ENCODE peak calls at places on chromosome 15, in ten cellular contexts. One of them, this sample, is unnamed.

GRCh38 chr15:74857082-74857655 is 14.2 kb upstream of the ULK3 start:
- DNase-seq in CD4-positive, CD25-positive, alpha-beta regulatory T cell: no peak
- DNase-seq in iPS-NIHi11: no peak
- DNase-seq in activated T-helper 9 cell treated with anti-CD3 and anti-CD28 coated beads, Interleukin-2, amount 50 U/mL, for 16 hours: no peak
- DNase-seq in occipital lobe: no peak
- DNase-seq in cardiac fibroblast: no peak
- DNase-seq in AML-193: no peak
- DNase-seq in non-pigmented ciliary epithelial cell: no peak
- DNase-seq in HTR-8/SVneo: no peak
- DNase-seq in SJSA1: no peak
- DNase-seq in this sample: no peak

GRCh38 chr15:45729146-45729545 is 94.3 kb downstream of the SQOR start:
- DNase-seq in CD4-positive, CD25-positive, alpha-beta regulatory T cell: no peak
- DNase-seq in SJSA1: no peak
- DNase-seq in iPS-NIHi11: no peak
- DNase-seq in AML-193: no peak
- DNase-seq in non-pigmented ciliary epithelial cell: no peak
- DNase-seq in occipital lobe: no peak
- DNase-seq in HTR-8/SVneo: no peak
- DNase-seq in cardiac fibroblast: peak
- DNase-seq in activated T-helper 9 cell treated with anti-CD3 and anti-CD28 coated beads, Interleukin-2, amount 50 U/mL, for 16 hours: no peak
- DNase-seq in this sample: no peak

GRCh38 chr15:68679961-68680371 is 101.2 kb downstream of the CORO2B start:
- DNase-seq in activated T-helper 9 cell treated with anti-CD3 and anti-CD28 coated beads, Interleukin-2, amount 50 U/mL, for 16 hours: no peak
- DNase-seq in HTR-8/SVneo: no peak
- DNase-seq in AML-193: no peak
- DNase-seq in CD4-positive, CD25-positive, alpha-beta regulatory T cell: no peak
- DNase-seq in non-pigmented ciliary epithelial cell: no peak
- DNase-seq in occipital lobe: peak
- DNase-seq in SJSA1: no peak
- DNase-seq in cardiac fibroblast: no peak
- DNase-seq in iPS-NIHi11: no peak
- DNase-seq in this sample: no peak

GRCh38 chr15:65303687-65304392 is 637 bp upstream of the RNU5B-1 start:
- DNase-seq in activated T-helper 9 cell treated with anti-CD3 and anti-CD28 coated beads, Interleukin-2, amount 50 U/mL, for 16 hours: peak
- DNase-seq in non-pigmented ciliary epithelial cell: no peak
- DNase-seq in iPS-NIHi11: no peak
- DNase-seq in occipital lobe: peak
- DNase-seq in HTR-8/SVneo: peak
- DNase-seq in AML-193: peak
- DNase-seq in cardiac fibroblast: peak
- DNase-seq in CD4-positive, CD25-positive, alpha-beta regulatory T cell: no peak
- DNase-seq in SJSA1: peak
- DNase-seq in this sample: no peak

GRCh38 chr15:77722759-77723460 is 90.2 kb upstream of the LINGO1 start:
- DNase-seq in non-pigmented ciliary epithelial cell: no peak
- DNase-seq in HTR-8/SVneo: no peak
- DNase-seq in SJSA1: no peak
- DNase-seq in CD4-positive, CD25-positive, alpha-beta regulatory T cell: no peak
- DNase-seq in AML-193: no peak
- DNase-seq in activated T-helper 9 cell treated with anti-CD3 and anti-CD28 coated beads, Interleukin-2, amount 50 U/mL, for 16 hours: no peak
- DNase-seq in cardiac fibroblast: no peak
- DNase-seq in occipital lobe: no peak
- DNase-seq in iPS-NIHi11: peak
- DNase-seq in this sample: no peak

GRCh38 chr15:72358532-72359180 is 17.2 kb downstream of the HEXA start:
- DNase-seq in CD4-positive, CD25-positive, alpha-beta regulatory T cell: no peak
- DNase-seq in non-pigmented ciliary epithelial cell: no peak
- DNase-seq in SJSA1: no peak
- DNase-seq in iPS-NIHi11: no peak
- DNase-seq in activated T-helper 9 cell treated with anti-CD3 and anti-CD28 coated beads, Interleukin-2, amount 50 U/mL, for 16 hours: no peak
- DNase-seq in HTR-8/SVneo: no peak
- DNase-seq in cardiac fibroblast: peak
- DNase-seq in occipital lobe: peak
- DNase-seq in AML-193: no peak
- DNase-seq in this sample: no peak

GRCh38 chr15:91136386-91136923 is 36.4 kb downstream of the SV2B start:
- DNase-seq in activated T-helper 9 cell treated with anti-CD3 and anti-CD28 coated beads, Interleukin-2, amount 50 U/mL, for 16 hours: no peak
- DNase-seq in AML-193: no peak
- DNase-seq in SJSA1: no peak
- DNase-seq in iPS-NIHi11: no peak
- DNase-seq in non-pigmented ciliary epithelial cell: no peak
- DNase-seq in occipital lobe: no peak
- DNase-seq in HTR-8/SVneo: no peak
- DNase-seq in cardiac fibroblast: no peak
- DNase-seq in CD4-positive, CD25-positive, alpha-beta regulatory T cell: no peak
- DNase-seq in this sample: no peak

GRCh38 chr15:68278345-68279217 is 1.0 kb downstream of the FEM1B start:
- DNase-seq in AML-193: no peak
- DNase-seq in SJSA1: peak
- DNase-seq in occipital lobe: no peak
- DNase-seq in iPS-NIHi11: no peak
- DNase-seq in CD4-positive, CD25-positive, alpha-beta regulatory T cell: peak
- DNase-seq in non-pigmented ciliary epithelial cell: no peak
- DNase-seq in HTR-8/SVneo: no peak
- DNase-seq in activated T-helper 9 cell treated with anti-CD3 and anti-CD28 coated beads, Interleukin-2, amount 50 U/mL, for 16 hours: no peak
- DNase-seq in cardiac fibroblast: peak
- DNase-seq in this sample: peak

GRCh38 chr15:70289191-70289955 is 191.7 kb upstream of the TLE3 start:
- DNase-seq in non-pigmented ciliary epithelial cell: no peak
- DNase-seq in iPS-NIHi11: peak
- DNase-seq in AML-193: no peak
- DNase-seq in CD4-positive, CD25-positive, alpha-beta regulatory T cell: no peak
- DNase-seq in SJSA1: no peak
- DNase-seq in occipital lobe: no peak
- DNase-seq in HTR-8/SVneo: no peak
- DNase-seq in cardiac fibroblast: peak
- DNase-seq in activated T-helper 9 cell treated with anti-CD3 and anti-CD28 coated beads, Interleukin-2, amount 50 U/mL, for 16 hours: no peak
- DNase-seq in this sample: no peak

GRCh38 chr15:69074843-69075224 is 60.3 kb downstream of the NOX5 start:
- DNase-seq in AML-193: no peak
- DNase-seq in iPS-NIHi11: peak
- DNase-seq in SJSA1: no peak
- DNase-seq in CD4-positive, CD25-positive, alpha-beta regulatory T cell: no peak
- DNase-seq in cardiac fibroblast: no peak
- DNase-seq in activated T-helper 9 cell treated with anti-CD3 and anti-CD28 coated beads, Interleukin-2, amount 50 U/mL, for 16 hours: no peak
- DNase-seq in non-pigmented ciliary epithelial cell: no peak
- DNase-seq in HTR-8/SVneo: no peak
- DNase-seq in occipital lobe: no peak
- DNase-seq in this sample: no peak

GRCh38 chr15:62188744-62189143 is 23.7 kb upstream of the C2CD4B start:
- DNase-seq in HTR-8/SVneo: no peak
- DNase-seq in cardiac fibroblast: no peak
- DNase-seq in activated T-helper 9 cell treated with anti-CD3 and anti-CD28 coated beads, Interleukin-2, amount 50 U/mL, for 16 hours: no peak
- DNase-seq in AML-193: no peak
- DNase-seq in SJSA1: no peak
- DNase-seq in non-pigmented ciliary epithelial cell: no peak
- DNase-seq in iPS-NIHi11: no peak
- DNase-seq in CD4-positive, CD25-positive, alpha-beta regulatory T cell: no peak
- DNase-seq in occipital lobe: no peak
- DNase-seq in this sample: no peak

GRCh38 chr15:67189326-67190051 is 65.0 kb downstream of the AAGAB start:
- DNase-seq in SJSA1: peak
- DNase-seq in occipital lobe: no peak
- DNase-seq in iPS-NIHi11: no peak
- DNase-seq in CD4-positive, CD25-positive, alpha-beta regulatory T cell: no peak
- DNase-seq in activated T-helper 9 cell treated with anti-CD3 and anti-CD28 coated beads, Interleukin-2, amount 50 U/mL, for 16 hours: no peak
- DNase-seq in cardiac fibroblast: no peak
- DNase-seq in HTR-8/SVneo: no peak
- DNase-seq in non-pigmented ciliary epithelial cell: no peak
- DNase-seq in AML-193: no peak
- DNase-seq in this sample: no peak

GRCh38 chr15:39133201-39133600 is 447.7 kb upstream of the THBS1 start:
- DNase-seq in occipital lobe: no peak
- DNase-seq in activated T-helper 9 cell treated with anti-CD3 and anti-CD28 coated beads, Interleukin-2, amount 50 U/mL, for 16 hours: no peak
- DNase-seq in AML-193: no peak
- DNase-seq in HTR-8/SVneo: no peak
- DNase-seq in SJSA1: no peak
- DNase-seq in non-pigmented ciliary epithelial cell: peak
- DNase-seq in CD4-positive, CD25-positive, alpha-beta regulatory T cell: no peak
- DNase-seq in iPS-NIHi11: no peak
- DNase-seq in cardiac fibroblast: peak
- DNase-seq in this sample: no peak

GRCh38 chr15:60137711-60138396 is 133.7 kb downstream of the FOXB1 start:
- DNase-seq in CD4-positive, CD25-positive, alpha-beta regulatory T cell: no peak
- DNase-seq in SJSA1: peak
- DNase-seq in iPS-NIHi11: no peak
- DNase-seq in cardiac fibroblast: peak
- DNase-seq in AML-193: no peak
- DNase-seq in HTR-8/SVneo: peak
- DNase-seq in activated T-helper 9 cell treated with anti-CD3 and anti-CD28 coated beads, Interleukin-2, amount 50 U/mL, for 16 hours: no peak
- DNase-seq in non-pigmented ciliary epithelial cell: no peak
- DNase-seq in occipital lobe: no peak
- DNase-seq in this sample: no peak

GRCh38 chr15:87777054-87777498 is 479.5 kb downstream of the NTRK3 start:
- DNase-seq in AML-193: no peak
- DNase-seq in cardiac fibroblast: peak
- DNase-seq in non-pigmented ciliary epithelial cell: peak
- DNase-seq in activated T-helper 9 cell treated with anti-CD3 and anti-CD28 coated beads, Interleukin-2, amount 50 U/mL, for 16 hours: no peak
- DNase-seq in HTR-8/SVneo: peak
- DNase-seq in CD4-positive, CD25-positive, alpha-beta regulatory T cell: no peak
- DNase-seq in occipital lobe: peak
- DNase-seq in SJSA1: no peak
- DNase-seq in iPS-NIHi11: no peak
- DNase-seq in this sample: no peak

GRCh38 chr15:85031086-85031943 is 49.7 kb downstream of the PDE8A start:
- DNase-seq in cardiac fibroblast: no peak
- DNase-seq in non-pigmented ciliary epithelial cell: no peak
- DNase-seq in iPS-NIHi11: no peak
- DNase-seq in AML-193: no peak
- DNase-seq in SJSA1: no peak
- DNase-seq in occipital lobe: no peak
- DNase-seq in CD4-positive, CD25-positive, alpha-beta regulatory T cell: no peak
- DNase-seq in activated T-helper 9 cell treated with anti-CD3 and anti-CD28 coated beads, Interleukin-2, amount 50 U/mL, for 16 hours: no peak
- DNase-seq in HTR-8/SVneo: no peak
- DNase-seq in this sample: no peak

GRCh38 chr15:22883196-22883595 is 44.7 kb downstream of the NIPA2 start:
- DNase-seq in non-pigmented ciliary epithelial cell: no peak
- DNase-seq in HTR-8/SVneo: no peak
- DNase-seq in activated T-helper 9 cell treated with anti-CD3 and anti-CD28 coated beads, Interleukin-2, amount 50 U/mL, for 16 hours: no peak
- DNase-seq in CD4-positive, CD25-positive, alpha-beta regulatory T cell: no peak
- DNase-seq in occipital lobe: no peak
- DNase-seq in cardiac fibroblast: no peak
- DNase-seq in iPS-NIHi11: no peak
- DNase-seq in SJSA1: peak
- DNase-seq in AML-193: no peak
- DNase-seq in this sample: no peak

GRCh38 chr15:39595621-39596221 is 14.8 kb downstream of the THBS1 start:
- DNase-seq in SJSA1: no peak
- DNase-seq in non-pigmented ciliary epithelial cell: no peak
- DNase-seq in AML-193: no peak
- DNase-seq in HTR-8/SVneo: no peak
- DNase-seq in CD4-positive, CD25-positive, alpha-beta regulatory T cell: no peak
- DNase-seq in iPS-NIHi11: no peak
- DNase-seq in occipital lobe: no peak
- DNase-seq in cardiac fibroblast: peak
- DNase-seq in activated T-helper 9 cell treated with anti-CD3 and anti-CD28 coated beads, Interleukin-2, amount 50 U/mL, for 16 hours: no peak
- DNase-seq in this sample: no peak

GRCh38 chr15:68389041-68389930 is 42.7 kb downstream of the ITGA11 start:
- DNase-seq in occipital lobe: no peak
- DNase-seq in SJSA1: peak
- DNase-seq in CD4-positive, CD25-positive, alpha-beta regulatory T cell: no peak
- DNase-seq in AML-193: no peak
- DNase-seq in cardiac fibroblast: no peak
- DNase-seq in iPS-NIHi11: peak
- DNase-seq in non-pigmented ciliary epithelial cell: no peak
- DNase-seq in HTR-8/SVneo: no peak
- DNase-seq in activated T-helper 9 cell treated with anti-CD3 and anti-CD28 coated beads, Interleukin-2, amount 50 U/mL, for 16 hours: no peak
- DNase-seq in this sample: no peak

GRCh38 chr15:95208988-95209387 is 977.6 kb downstream of the MCTP2 start:
- DNase-seq in HTR-8/SVneo: no peak
- DNase-seq in activated T-helper 9 cell treated with anti-CD3 and anti-CD28 coated beads, Interleukin-2, amount 50 U/mL, for 16 hours: no peak
- DNase-seq in occipital lobe: no peak
- DNase-seq in cardiac fibroblast: peak
- DNase-seq in AML-193: no peak
- DNase-seq in SJSA1: no peak
- DNase-seq in CD4-positive, CD25-positive, alpha-beta regulatory T cell: no peak
- DNase-seq in iPS-NIHi11: no peak
- DNase-seq in non-pigmented ciliary epithelial cell: no peak
- DNase-seq in this sample: no peak

GRCh38 chr15:64571857-64572291 is 111.5 kb downstream of the ZNF609 start:
- DNase-seq in activated T-helper 9 cell treated with anti-CD3 and anti-CD28 coated beads, Interleukin-2, amount 50 U/mL, for 16 hours: no peak
- DNase-seq in non-pigmented ciliary epithelial cell: no peak
- DNase-seq in occipital lobe: no peak
- DNase-seq in CD4-positive, CD25-positive, alpha-beta regulatory T cell: no peak
- DNase-seq in iPS-NIHi11: no peak
- DNase-seq in AML-193: peak
- DNase-seq in SJSA1: no peak
- DNase-seq in cardiac fibroblast: no peak
- DNase-seq in HTR-8/SVneo: no peak
- DNase-seq in this sample: no peak

GRCh38 chr15:82132742-82133141 is 86.9 kb upstream of the MEX3B start:
- DNase-seq in occipital lobe: no peak
- DNase-seq in non-pigmented ciliary epithelial cell: peak
- DNase-seq in CD4-positive, CD25-positive, alpha-beta regulatory T cell: no peak
- DNase-seq in AML-193: no peak
- DNase-seq in iPS-NIHi11: no peak
- DNase-seq in cardiac fibroblast: peak
- DNase-seq in SJSA1: peak
- DNase-seq in HTR-8/SVneo: peak
- DNase-seq in activated T-helper 9 cell treated with anti-CD3 and anti-CD28 coated beads, Interleukin-2, amount 50 U/mL, for 16 hours: no peak
- DNase-seq in this sample: no peak

GRCh38 chr15:59762558-59762957 is 73.4 kb upstream of the BNIP2 start:
- DNase-seq in HTR-8/SVneo: no peak
- DNase-seq in occipital lobe: no peak
- DNase-seq in SJSA1: no peak
- DNase-seq in non-pigmented ciliary epithelial cell: no peak
- DNase-seq in activated T-helper 9 cell treated with anti-CD3 and anti-CD28 coated beads, Interleukin-2, amount 50 U/mL, for 16 hours: no peak
- DNase-seq in AML-193: no peak
- DNase-seq in CD4-positive, CD25-positive, alpha-beta regulatory T cell: no peak
- DNase-seq in iPS-NIHi11: no peak
- DNase-seq in cardiac fibroblast: no peak
- DNase-seq in this sample: no peak

GRCh38 chr15:58227706-58228543 is 89.7 kb downstream of the AQP9 start:
- DNase-seq in cardiac fibroblast: peak
- DNase-seq in activated T-helper 9 cell treated with anti-CD3 and anti-CD28 coated beads, Interleukin-2, amount 50 U/mL, for 16 hours: peak
- DNase-seq in HTR-8/SVneo: peak
- DNase-seq in SJSA1: peak
- DNase-seq in CD4-positive, CD25-positive, alpha-beta regulatory T cell: peak
- DNase-seq in occipital lobe: peak
- DNase-seq in non-pigmented ciliary epithelial cell: no peak
- DNase-seq in AML-193: peak
- DNase-seq in iPS-NIHi11: peak
- DNase-seq in this sample: peak

GRCh38 chr15:45583731-45584639 is 3.2 kb upstream of the BLOC1S6 start:
- DNase-seq in AML-193: no peak
- DNase-seq in activated T-helper 9 cell treated with anti-CD3 and anti-CD28 coated beads, Interleukin-2, amount 50 U/mL, for 16 hours: no peak
- DNase-seq in SJSA1: no peak
- DNase-seq in occipital lobe: no peak
- DNase-seq in CD4-positive, CD25-positive, alpha-beta regulatory T cell: peak
- DNase-seq in iPS-NIHi11: no peak
- DNase-seq in HTR-8/SVneo: no peak
- DNase-seq in non-pigmented ciliary epithelial cell: no peak
- DNase-seq in cardiac fibroblast: no peak
- DNase-seq in this sample: no peak

GRCh38 chr15:43748376-43748775 is 2.1 kb downstream of the PDIA3 start:
- DNase-seq in non-pigmented ciliary epithelial cell: no peak
- DNase-seq in SJSA1: no peak
- DNase-seq in HTR-8/SVneo: no peak
- DNase-seq in occipital lobe: no peak
- DNase-seq in activated T-helper 9 cell treated with anti-CD3 and anti-CD28 coated beads, Interleukin-2, amount 50 U/mL, for 16 hours: no peak
- DNase-seq in AML-193: no peak
- DNase-seq in CD4-positive, CD25-positive, alpha-beta regulatory T cell: peak
- DNase-seq in cardiac fibroblast: peak
- DNase-seq in iPS-NIHi11: no peak
- DNase-seq in this sample: no peak

GRCh38 chr15:54620916-54621315 is 575.8 kb downstream of the RSL24D1 start:
- DNase-seq in activated T-helper 9 cell treated with anti-CD3 and anti-CD28 coated beads, Interleukin-2, amount 50 U/mL, for 16 hours: no peak
- DNase-seq in AML-193: no peak
- DNase-seq in CD4-positive, CD25-positive, alpha-beta regulatory T cell: no peak
- DNase-seq in SJSA1: no peak
- DNase-seq in iPS-NIHi11: no peak
- DNase-seq in occipital lobe: no peak
- DNase-seq in cardiac fibroblast: no peak
- DNase-seq in non-pigmented ciliary epithelial cell: no peak
- DNase-seq in HTR-8/SVneo: no peak
- DNase-seq in this sample: no peak

GRCh38 chr15:40040770-40041169 is 1.8 kb upstream of the SRP14 start:
- DNase-seq in iPS-NIHi11: no peak
- DNase-seq in activated T-helper 9 cell treated with anti-CD3 and anti-CD28 coated beads, Interleukin-2, amount 50 U/mL, for 16 hours: no peak
- DNase-seq in cardiac fibroblast: no peak
- DNase-seq in HTR-8/SVneo: no peak
- DNase-seq in non-pigmented ciliary epithelial cell: no peak
- DNase-seq in CD4-positive, CD25-positive, alpha-beta regulatory T cell: no peak
- DNase-seq in SJSA1: no peak
- DNase-seq in AML-193: no peak
- DNase-seq in occipital lobe: no peak
- DNase-seq in this sample: no peak